ENCODE peak calls at places on chromosomes 12 and 14, in four cellular contexts. L is substantia nigra; F is stimulated activated CD8-positive, alpha-beta memory T cell treated with anti-CD3 and anti-CD28 coated beads, Interleukin-7, amount 100 ng/mL, for 24 hours; N is NCI-H1930. A is an unnamed sample.

GRCh38 chr12:50569321-50569720 is 64.5 kb downstream of the DIP2B start:
- DNase-seq in L (no peak), F (no peak), N (no peak), A (no peak)

GRCh38 chr12:85968606-85969005 is 94.5 kb downstream of the NTS start:
- DNase-seq in L (no peak), F (no peak), N (no peak), A (no peak)

GRCh38 chr12:127813147-127813546 is 453.8 kb upstream of the TMEM132C start:
- DNase-seq in L (no peak), F (no peak), N (no peak), A (no peak)

GRCh38 chr12:131046813-131047788 is 93.4 kb downstream of the ADGRD1 start:
- DNase-seq in L (no peak), F (no peak), N (no peak), A (no peak)

GRCh38 chr12:48198619-48198973 is 4.5 kb downstream of the OR10AD1 start:
- DNase-seq in L (no peak), F (no peak), N (no peak), A (no peak)

GRCh38 chr12:64682572-64683277 is 72.4 kb downstream of the RASSF3 start:
- DNase-seq in L (no peak), F (no peak), N (no peak), A (no peak)

GRCh38 chr14:94897092-94897491 is 127.2 kb upstream of the GSC start:
- DNase-seq in L (no peak), F (no peak), N (no peak), A (peak; percentile 16)

GRCh38 chr12:114407566-114408411 is 1.8 kb upstream of the TBX5 start:
- DNase-seq in L (no peak), F (no peak), N (no peak), A (no peak)

GRCh38 chr12:34033628-34034296 is 11.5 kb downstream of the ALG10 start:
- DNase-seq in L (no peak), F (no peak), N (no peak), A (peak; percentile 62)

GRCh38 chr14:27384124-27384523 is 786.3 kb upstream of the NOVA1 start:
- DNase-seq in L (no peak), F (no peak), N (no peak), A (no peak)

GRCh38 chr14:69643430-69644200 is 32.2 kb downstream of the SUSD6 start:
- DNase-seq in L (no peak), F (peak; percentile 45), N (peak; percentile 88), A (peak; percentile 56)

GRCh38 chr12:78878866-78879265 is 14.3 kb downstream of the SYT1 start:
- DNase-seq in L (no peak), F (no peak), N (no peak), A (no peak)

GRCh38 chr12:119839201-119839600 is 37.9 kb downstream of the CIT start:
- DNase-seq in L (no peak), F (no peak), N (no peak), A (no peak)

GRCh38 chr14:100979079-100979478 is 75.6 kb upstream of the RTL1 start:
- DNase-seq in L (no peak), F (no peak), N (no peak), A (no peak)

GRCh38 chr12:107318804-107319535 is 225.6 kb upstream of the CRY1 start:
- DNase-seq in L (no peak), F (no peak), N (no peak), A (peak; percentile 65)

GRCh38 chr14:49946320-49947141 is 53.6 kb downstream of the ARF6 start:
- DNase-seq in L (no peak), F (no peak), N (no peak), A (no peak)

GRCh38 chr12:90090929-90091651 is 382.5 kb upstream of the ATP2B1 start:
- DNase-seq in L (no peak), F (no peak), N (no peak), A (peak; percentile 93)

GRCh38 chr12:108600702-108601007 is 2.8 kb upstream of the TMEM119 start:
- DNase-seq in L (no peak), F (no peak), N (no peak), A (no peak)

A was measured in RKO.